ENCODE peak calls at places on chromosomes 4 and X, in nine cellular contexts. One of them, this sample, is unnamed.

GRCh38 chrX:73855546-73855945 is 292.5 kb downstream of the CHIC1 start:
- DNase-seq in K562: peak; percentile 19
- DNase-seq in heart left ventricle: peak; percentile 53
- DNase-seq in CD8-positive, alpha-beta memory T cell: peak; percentile 20
- DNase-seq in heart right ventricle: peak; percentile 13
- DNase-seq in mammary epithelial cell: peak; percentile 60
- DNase-seq in psoas muscle: peak; percentile 53
- DNase-seq in endodermal cell: peak; percentile 91
- DNase-seq in H7: peak; percentile 63
- DNase-seq in this sample: peak; percentile 40

GRCh38 chr4:125132281-125132680 is 182.5 kb upstream of the FAT4 start:
- DNase-seq in K562: no peak
- DNase-seq in heart left ventricle: no peak
- DNase-seq in CD8-positive, alpha-beta memory T cell: no peak
- DNase-seq in heart right ventricle: no peak
- DNase-seq in mammary epithelial cell: no peak
- DNase-seq in psoas muscle: no peak
- DNase-seq in endodermal cell: no peak
- DNase-seq in H7: no peak
- DNase-seq in this sample: no peak

GRCh38 chr4:1192493-1193205 is 20.3 kb upstream of the SPON2 start:
- DNase-seq in K562: no peak
- DNase-seq in heart left ventricle: peak; percentile 54
- DNase-seq in CD8-positive, alpha-beta memory T cell: no peak
- DNase-seq in heart right ventricle: peak; percentile 41
- DNase-seq in mammary epithelial cell: no peak
- DNase-seq in psoas muscle: peak; percentile 23
- DNase-seq in endodermal cell: peak; percentile 35
- DNase-seq in H7: peak; percentile 50
- DNase-seq in this sample: peak; percentile 28

GRCh38 chrX:53813663-53814440 is 127.3 kb upstream of the HUWE1 start:
- DNase-seq in K562: no peak
- DNase-seq in heart left ventricle: no peak
- DNase-seq in CD8-positive, alpha-beta memory T cell: no peak
- DNase-seq in heart right ventricle: no peak
- DNase-seq in mammary epithelial cell: peak; percentile 23
- DNase-seq in psoas muscle: no peak
- DNase-seq in endodermal cell: no peak
- DNase-seq in H7: no peak
- DNase-seq in this sample: no peak

GRCh38 chrX:23931149-23931604 is 23.4 kb downstream of the CXorf58 start:
- DNase-seq in K562: no peak
- DNase-seq in heart left ventricle: no peak
- DNase-seq in CD8-positive, alpha-beta memory T cell: no peak
- DNase-seq in heart right ventricle: no peak
- DNase-seq in mammary epithelial cell: no peak
- DNase-seq in psoas muscle: no peak
- DNase-seq in endodermal cell: no peak
- DNase-seq in H7: no peak
- DNase-seq in this sample: no peak

GRCh38 chrX:150212672-150213480 is 150.2 kb upstream of the MAMLD1 start:
- DNase-seq in K562: no peak
- DNase-seq in heart left ventricle: peak; percentile 51
- DNase-seq in CD8-positive, alpha-beta memory T cell: no peak
- DNase-seq in heart right ventricle: peak; percentile 34
- DNase-seq in mammary epithelial cell: no peak
- DNase-seq in psoas muscle: no peak
- DNase-seq in endodermal cell: peak; percentile 62
- DNase-seq in H7: peak; percentile 65
- DNase-seq in this sample: no peak

GRCh38 chrX:102067966-102068723 is 57.3 kb upstream of the TCEAL2 start:
- DNase-seq in K562: no peak
- DNase-seq in heart left ventricle: no peak
- DNase-seq in CD8-positive, alpha-beta memory T cell: no peak
- DNase-seq in heart right ventricle: no peak
- DNase-seq in mammary epithelial cell: peak; percentile 6
- DNase-seq in psoas muscle: no peak
- DNase-seq in endodermal cell: peak; percentile 52
- DNase-seq in H7: peak; percentile 2
- DNase-seq in this sample: no peak

GRCh38 chrX:113300580-113300979 is 459.9 kb upstream of the AMOT start:
- DNase-seq in K562: no peak
- DNase-seq in heart left ventricle: no peak
- DNase-seq in CD8-positive, alpha-beta memory T cell: no peak
- DNase-seq in heart right ventricle: no peak
- DNase-seq in mammary epithelial cell: no peak
- DNase-seq in psoas muscle: no peak
- DNase-seq in endodermal cell: no peak
- DNase-seq in H7: no peak
- DNase-seq in this sample: no peak

GRCh38 chrX:115898382-115899001 is 272.1 kb upstream of the AGTR2 start:
- DNase-seq in K562: peak; percentile 22
- DNase-seq in heart left ventricle: peak; percentile 62
- DNase-seq in CD8-positive, alpha-beta memory T cell: no peak
- DNase-seq in heart right ventricle: no peak
- DNase-seq in mammary epithelial cell: peak; percentile 67
- DNase-seq in psoas muscle: peak; percentile 30
- DNase-seq in endodermal cell: peak; percentile 86
- DNase-seq in H7: peak; percentile 32
- DNase-seq in this sample: no peak

GRCh38 chrX:155065035-155065734 is 5.8 kb downstream of the CMC4 start:
- DNase-seq in K562: no peak
- DNase-seq in heart left ventricle: no peak
- DNase-seq in CD8-positive, alpha-beta memory T cell: no peak
- DNase-seq in heart right ventricle: no peak
- DNase-seq in mammary epithelial cell: peak; percentile 78
- DNase-seq in psoas muscle: no peak
- DNase-seq in endodermal cell: no peak
- DNase-seq in H7: no peak
- DNase-seq in this sample: no peak

GRCh38 chr4:71290481-71290880 is 48.3 kb upstream of the SLC4A4 start:
- DNase-seq in K562: no peak
- DNase-seq in heart left ventricle: no peak
- DNase-seq in CD8-positive, alpha-beta memory T cell: no peak
- DNase-seq in heart right ventricle: no peak
- DNase-seq in mammary epithelial cell: no peak
- DNase-seq in psoas muscle: no peak
- DNase-seq in endodermal cell: no peak
- DNase-seq in H7: no peak
- DNase-seq in this sample: no peak

GRCh38 chrX:128781506-128781905 is 729.3 kb upstream of the ACTRT1 start:
- DNase-seq in K562: no peak
- DNase-seq in heart left ventricle: no peak
- DNase-seq in CD8-positive, alpha-beta memory T cell: no peak
- DNase-seq in heart right ventricle: no peak
- DNase-seq in mammary epithelial cell: no peak
- DNase-seq in psoas muscle: no peak
- DNase-seq in endodermal cell: peak; percentile 83
- DNase-seq in H7: peak; percentile 58
- DNase-seq in this sample: no peak

DNA sequence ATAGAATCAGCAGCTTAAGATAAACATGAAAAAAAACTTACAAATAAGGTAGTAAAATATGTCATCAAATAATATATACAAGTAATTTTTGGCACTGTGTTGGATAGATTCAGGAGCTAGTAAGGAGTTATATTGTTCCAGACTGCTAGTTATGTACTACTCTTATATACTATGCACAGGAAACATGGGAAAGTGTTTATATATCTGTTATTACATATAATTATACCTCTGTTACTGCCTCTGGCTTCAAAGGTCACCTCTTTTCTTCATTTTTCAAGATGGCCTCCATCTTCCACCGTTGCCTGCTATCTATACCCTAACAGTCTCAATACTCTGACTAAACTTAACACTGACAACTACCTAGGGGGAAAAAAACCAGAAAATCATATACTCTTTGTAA is 29.5 kb downstream of the LIN54 start:
- DNase-seq in K562: no peak
- DNase-seq in heart left ventricle: no peak
- DNase-seq in CD8-positive, alpha-beta memory T cell: no peak
- DNase-seq in heart right ventricle: no peak
- DNase-seq in mammary epithelial cell: no peak
- DNase-seq in psoas muscle: no peak
- DNase-seq in endodermal cell: no peak
- DNase-seq in H7: no peak
- DNase-seq in this sample: no peak
- H3K36me3 ChIP-seq in K562: peaks cover 49% of the 10 kb centered on the region
- H3K36me3 ChIP-seq in heart left ventricle: no peaks in the 10 kb centered on the region
- H3K36me3 ChIP-seq in CD8-positive, alpha-beta memory T cell: no peaks in the 10 kb centered on the region
- H3K36me3 ChIP-seq in heart right ventricle: no peaks in the 10 kb centered on the region
- H3K36me3 ChIP-seq in mammary epithelial cell: peaks cover 2% of the 10 kb centered on the region
- H3K36me3 ChIP-seq in psoas muscle: peaks cover 4% of the 10 kb centered on the region
- H3K36me3 ChIP-seq in endodermal cell: peaks cover 43% of the 10 kb centered on the region
- H3K36me3 ChIP-seq in H7: peaks cover 1% of the 10 kb centered on the region
- H3K36me3 ChIP-seq in this sample: peaks cover 14% of the 10 kb centered on the region

GRCh38 chrX:84320606-84321005 is 132.6 kb upstream of the RPS6KA6 start:
- DNase-seq in K562: no peak
- DNase-seq in heart left ventricle: no peak
- DNase-seq in CD8-positive, alpha-beta memory T cell: no peak
- DNase-seq in heart right ventricle: no peak
- DNase-seq in mammary epithelial cell: no peak
- DNase-seq in psoas muscle: no peak
- DNase-seq in endodermal cell: no peak
- DNase-seq in H7: no peak
- DNase-seq in this sample: no peak

GRCh38 chrX:84322083-84322827 is 134.3 kb upstream of the RPS6KA6 start:
- DNase-seq in K562: no peak
- DNase-seq in heart left ventricle: no peak
- DNase-seq in CD8-positive, alpha-beta memory T cell: no peak
- DNase-seq in heart right ventricle: no peak
- DNase-seq in mammary epithelial cell: no peak
- DNase-seq in psoas muscle: no peak
- DNase-seq in endodermal cell: no peak
- DNase-seq in H7: no peak
- DNase-seq in this sample: no peak

GRCh38 chrX:84318661-84319060 is 130.7 kb upstream of the RPS6KA6 start:
- DNase-seq in K562: no peak
- DNase-seq in heart left ventricle: no peak
- DNase-seq in CD8-positive, alpha-beta memory T cell: no peak
- DNase-seq in heart right ventricle: no peak
- DNase-seq in mammary epithelial cell: no peak
- DNase-seq in psoas muscle: no peak
- DNase-seq in endodermal cell: no peak
- DNase-seq in H7: no peak
- DNase-seq in this sample: no peak

GRCh38 chrX:84320023-84320422 is 132.0 kb upstream of the RPS6KA6 start:
- DNase-seq in K562: no peak
- DNase-seq in heart left ventricle: no peak
- DNase-seq in CD8-positive, alpha-beta memory T cell: no peak
- DNase-seq in heart right ventricle: no peak
- DNase-seq in mammary epithelial cell: no peak
- DNase-seq in psoas muscle: no peak
- DNase-seq in endodermal cell: no peak
- DNase-seq in H7: no peak
- DNase-seq in this sample: no peak
- H3K36me3 ChIP-seq in K562: no peaks in the 10 kb centered on the region
- H3K36me3 ChIP-seq in heart left ventricle: no peaks in the 10 kb centered on the region
- H3K36me3 ChIP-seq in CD8-positive, alpha-beta memory T cell: no peaks in the 10 kb centered on the region
- H3K36me3 ChIP-seq in heart right ventricle: no peaks in the 10 kb centered on the region
- H3K36me3 ChIP-seq in mammary epithelial cell: no peaks in the 10 kb centered on the region
- H3K36me3 ChIP-seq in psoas muscle: no peaks in the 10 kb centered on the region
- H3K36me3 ChIP-seq in endodermal cell: no peaks in the 10 kb centered on the region
- H3K36me3 ChIP-seq in H7: no peaks in the 10 kb centered on the region
- H3K36me3 ChIP-seq in this sample: no peaks in the 10 kb centered on the region

DNA sequence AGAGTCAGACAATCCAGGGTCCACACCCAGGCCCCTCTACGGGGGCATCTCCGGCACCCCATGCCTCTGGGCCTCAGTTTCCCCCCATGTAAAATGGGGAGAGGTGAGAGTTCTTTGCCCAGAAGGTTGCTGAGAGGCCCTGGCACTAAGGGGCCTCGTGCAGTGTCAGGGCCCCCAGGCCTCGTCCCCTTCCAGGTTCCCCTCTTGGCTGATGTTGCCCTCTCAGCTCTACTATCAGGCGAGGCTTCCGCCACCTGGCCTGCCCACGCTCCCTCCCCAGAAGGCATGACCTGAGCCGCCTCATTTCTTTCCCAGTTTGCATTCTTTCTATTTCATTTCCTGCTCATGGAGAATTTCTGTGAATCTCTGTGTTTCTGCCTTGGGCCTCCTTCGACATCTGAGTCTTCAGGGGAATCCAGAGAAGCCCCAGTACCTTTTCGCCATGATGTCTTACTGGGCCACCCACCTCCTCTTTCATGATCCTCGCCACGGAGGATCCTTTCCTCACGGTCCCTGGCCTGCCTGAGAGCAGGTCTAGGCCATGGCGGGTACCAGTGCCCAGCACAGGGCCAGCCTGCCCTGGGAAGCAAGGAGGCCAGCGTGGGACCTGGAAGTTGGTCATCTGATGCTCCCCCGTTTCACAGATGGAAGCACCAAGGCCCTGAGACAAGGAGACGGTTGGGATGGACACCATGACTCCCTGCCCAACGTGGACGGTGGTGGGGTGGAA is 21.9 kb upstream of the MRFAP1 start:
- DNase-seq in K562: no peak
- DNase-seq in heart left ventricle: no peak
- DNase-seq in CD8-positive, alpha-beta memory T cell: no peak
- DNase-seq in heart right ventricle: no peak
- DNase-seq in mammary epithelial cell: no peak
- DNase-seq in psoas muscle: no peak
- DNase-seq in endodermal cell: no peak
- DNase-seq in H7: peak; percentile 30
- DNase-seq in this sample: no peak
- H3K36me3 ChIP-seq in K562: peaks cover 8% of the 10 kb centered on the region
- H3K36me3 ChIP-seq in heart left ventricle: peaks cover 3% of the 10 kb centered on the region
- H3K36me3 ChIP-seq in CD8-positive, alpha-beta memory T cell: peaks cover 15% of the 10 kb centered on the region
- H3K36me3 ChIP-seq in heart right ventricle: no peaks in the 10 kb centered on the region
- H3K36me3 ChIP-seq in mammary epithelial cell: no peaks in the 10 kb centered on the region
- H3K36me3 ChIP-seq in psoas muscle: no peaks in the 10 kb centered on the region
- H3K36me3 ChIP-seq in endodermal cell: peaks cover 16% of the 10 kb centered on the region
- H3K36me3 ChIP-seq in H7: peaks cover 1% of the 10 kb centered on the region
- H3K36me3 ChIP-seq in this sample: peaks cover 48% of the 10 kb centered on the region

GRCh38 chr4:6594826-6595355 is 19.9 kb downstream of the MAN2B2 start:
- DNase-seq in K562: no peak
- DNase-seq in heart left ventricle: no peak
- DNase-seq in CD8-positive, alpha-beta memory T cell: no peak
- DNase-seq in heart right ventricle: no peak
- DNase-seq in mammary epithelial cell: peak; percentile 34
- DNase-seq in psoas muscle: no peak
- DNase-seq in endodermal cell: no peak
- DNase-seq in H7: no peak
- DNase-seq in this sample: no peak

GRCh38 chr4:6598641-6599040 is 23.7 kb downstream of the MAN2B2 start:
- DNase-seq in K562: no peak
- DNase-seq in heart left ventricle: no peak
- DNase-seq in CD8-positive, alpha-beta memory T cell: no peak
- DNase-seq in heart right ventricle: no peak
- DNase-seq in mammary epithelial cell: no peak
- DNase-seq in psoas muscle: no peak
- DNase-seq in endodermal cell: no peak
- DNase-seq in H7: no peak
- DNase-seq in this sample: no peak

GRCh38 chr4:6598127-6598526 is 23.1 kb downstream of the MAN2B2 start:
- DNase-seq in K562: no peak
- DNase-seq in heart left ventricle: no peak
- DNase-seq in CD8-positive, alpha-beta memory T cell: no peak
- DNase-seq in heart right ventricle: no peak
- DNase-seq in mammary epithelial cell: no peak
- DNase-seq in psoas muscle: no peak
- DNase-seq in endodermal cell: no peak
- DNase-seq in H7: no peak
- DNase-seq in this sample: no peak

GRCh38 chr4:6595897-6596537 is 21.0 kb downstream of the MAN2B2 start:
- DNase-seq in K562: peak; percentile 97
- DNase-seq in heart left ventricle: no peak
- DNase-seq in CD8-positive, alpha-beta memory T cell: no peak
- DNase-seq in heart right ventricle: no peak
- DNase-seq in mammary epithelial cell: no peak
- DNase-seq in psoas muscle: no peak
- DNase-seq in endodermal cell: peak; percentile 86
- DNase-seq in H7: peak; percentile 93
- DNase-seq in this sample: no peak

GRCh38 chr4:6596948-6597347 is 22.0 kb downstream of the MAN2B2 start:
- DNase-seq in K562: no peak
- DNase-seq in heart left ventricle: no peak
- DNase-seq in CD8-positive, alpha-beta memory T cell: no peak
- DNase-seq in heart right ventricle: no peak
- DNase-seq in mammary epithelial cell: no peak
- DNase-seq in psoas muscle: no peak
- DNase-seq in endodermal cell: no peak
- DNase-seq in H7: no peak
- DNase-seq in this sample: no peak
- H3K36me3 ChIP-seq in K562: no peaks in the 10 kb centered on the region
- H3K36me3 ChIP-seq in heart left ventricle: no peaks in the 10 kb centered on the region
- H3K36me3 ChIP-seq in CD8-positive, alpha-beta memory T cell: peaks cover 12% of the 10 kb centered on the region
- H3K36me3 ChIP-seq in heart right ventricle: no peaks in the 10 kb centered on the region
- H3K36me3 ChIP-seq in mammary epithelial cell: no peaks in the 10 kb centered on the region
- H3K36me3 ChIP-seq in psoas muscle: no peaks in the 10 kb centered on the region
- H3K36me3 ChIP-seq in endodermal cell: no peaks in the 10 kb centered on the region
- H3K36me3 ChIP-seq in H7: no peaks in the 10 kb centered on the region
- H3K36me3 ChIP-seq in this sample: peaks cover 70% of the 10 kb centered on the region

This sample was measured in tibial artery.